ENCODE peak calls at places on chromosome 14, in nine cellular contexts. P is HAP-1; G is cardiac muscle cell; B is thoracic aorta; H is mammary epithelial cell; E is A549; S is fibroblast of lung; Y is Peyer's patch; N is CD8-positive, alpha-beta T cell. J is an unnamed sample.

GRCh38 chr14:75418779-75419768 is 8.7 kb upstream of the JDP2 start:
- DNase-seq in G (peak; percentile 71), S (no peak), N (no peak), P (peak; percentile 76), B (no peak), H (no peak), Y (peak; percentile 43), E (no peak), J (no peak)

GRCh38 chr14:100155049-100155621 is 4.3 kb downstream of the DEGS2 start:
- DNase-seq in P (peak; percentile 64), E (peak; percentile 62), G (peak; percentile 24), N (no peak), H (no peak), B (no peak), S (no peak), Y (no peak), J (no peak)

GRCh38 chr14:98819132-98819866 is 452.7 kb downstream of the BCL11B start:
- DNase-seq in S (no peak), H (no peak), Y (no peak), G (no peak), P (no peak), N (no peak), B (no peak), E (no peak), J (no peak)

GRCh38 chr14:74539503-74539902 is 45.9 kb downstream of the ISCA2 start:
- DNase-seq in B (no peak), P (no peak), E (no peak), S (no peak), G (no peak), H (no peak), N (no peak), Y (no peak), J (peak; percentile 35)

GRCh38 chr14:101019974-101020710 is 116.6 kb upstream of the RTL1 start:
- DNase-seq in N (no peak), P (no peak), Y (no peak), S (no peak), E (no peak), B (no peak), G (no peak), H (no peak), J (no peak)

GRCh38 chr14:24150567-24150966 is 3.3 kb downstream of the RNF31 start:
- DNase-seq in S (no peak), G (no peak), P (no peak), Y (no peak), N (no peak), E (no peak), B (no peak), H (no peak), J (no peak)

GRCh38 chr14:68412505-68413496 is 380.1 kb downstream of the ZFP36L1 start:
- DNase-seq in S (peak; percentile 34), B (no peak), P (no peak), N (no peak), Y (no peak), H (no peak), E (peak; percentile 8), G (no peak), J (no peak)

GRCh38 chr14:66468778-66469367 is 17.3 kb upstream of the CCDC196 start:
- DNase-seq in G (no peak), Y (no peak), P (no peak), B (no peak), H (no peak), E (no peak), N (no peak), S (no peak), J (no peak)

GRCh38 chr14:71338153-71338552 is 430.9 kb downstream of the PCNX1 start:
- DNase-seq in H (no peak), S (no peak), N (no peak), E (no peak), Y (no peak), B (no peak), G (no peak), P (no peak), J (no peak)

DNA sequence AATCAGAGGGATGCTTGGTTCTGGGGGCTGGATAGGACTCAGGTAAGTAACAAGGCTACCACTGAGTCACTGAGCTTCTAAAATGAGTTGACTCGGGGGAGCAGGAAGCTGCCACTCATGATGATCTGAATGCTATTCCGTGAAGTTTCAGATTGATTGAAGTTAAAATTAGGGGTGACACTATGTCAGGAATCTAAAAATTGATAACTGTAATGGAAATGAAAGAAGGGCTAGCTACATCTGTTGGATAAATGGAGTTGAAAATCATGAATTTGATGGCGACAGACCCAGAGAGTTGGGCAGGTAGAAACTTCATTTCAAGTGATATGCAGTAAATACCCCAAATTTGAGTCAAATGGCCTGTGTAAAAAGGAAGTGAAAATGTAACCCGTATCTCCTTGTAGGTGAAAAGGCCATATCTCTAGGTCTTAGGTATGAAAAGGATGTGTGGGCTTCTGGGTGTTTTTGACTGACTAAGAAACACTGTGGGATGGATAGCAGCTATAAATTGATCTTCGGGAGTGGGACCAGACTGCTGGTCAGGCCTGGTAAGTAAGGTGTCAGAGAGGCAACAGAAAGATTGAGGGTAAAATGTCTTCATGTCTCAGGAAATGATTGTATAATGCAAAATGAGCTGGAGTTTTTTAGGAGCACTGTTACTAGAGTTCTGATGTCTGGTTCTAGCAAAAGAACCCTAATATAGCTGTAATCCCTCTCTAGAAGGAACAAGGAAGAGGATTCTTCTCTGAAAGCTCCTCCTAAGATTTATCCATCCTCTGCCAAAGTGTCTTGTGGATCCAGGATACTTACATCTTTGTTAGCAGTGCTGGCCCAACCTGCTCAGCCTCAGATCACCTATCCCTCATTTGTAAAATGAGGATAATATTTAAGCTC is 57.3 kb downstream of the DAD1 start:
- DNase-seq in P (no peak), S (no peak), E (no peak), G (no peak), N (no peak), H (no peak), B (no peak), Y (no peak), J (no peak)
- H3K4me1 ChIP-seq in P (peaks cover 8% of the 10 kb centered on the region), S (peaks cover 1% of the 10 kb centered on the region), E (peaks cover 4% of the 10 kb centered on the region), G (peaks cover 8% of the 10 kb centered on the region), N (peaks cover 94% of the 10 kb centered on the region), H (peaks cover 4% of the 10 kb centered on the region), B (peaks cover 19% of the 10 kb centered on the region), Y (peaks cover 6% of the 10 kb centered on the region), J (no peaks in the 10 kb centered on the region)

GRCh38 chr14:104517867-104518266 is 61.7 kb upstream of the C14orf180 start:
- DNase-seq in P (no peak), B (no peak), E (no peak), Y (no peak), G (no peak), N (no peak), S (no peak), H (no peak), J (no peak)

GRCh38 chr14:104515059-104515810 is 64.3 kb upstream of the C14orf180 start:
- DNase-seq in B (no peak), E (no peak), S (no peak), H (no peak), G (no peak), N (no peak), Y (no peak), P (no peak), J (no peak)

GRCh38 chr14:104517426-104517825 is 62.1 kb upstream of the C14orf180 start:
- DNase-seq in G (no peak), Y (no peak), H (no peak), B (no peak), S (no peak), P (no peak), E (no peak), N (no peak), J (no peak)

GRCh38 chr14:104516906-104517305 is 62.7 kb upstream of the C14orf180 start:
- DNase-seq in S (no peak), P (no peak), N (no peak), H (no peak), G (no peak), B (no peak), Y (no peak), E (no peak), J (no peak)

GRCh38 chr14:104515811-104516780 is 63.5 kb upstream of the C14orf180 start:
- DNase-seq in Y (no peak), G (no peak), S (no peak), N (no peak), H (no peak), E (no peak), B (no peak), P (no peak), J (no peak)
- H3K9me3 ChIP-seq in Y (no peaks in the 10 kb centered on the region), G (no peaks in the 10 kb centered on the region), S (no peaks in the 10 kb centered on the region), N (no peaks in the 10 kb centered on the region), H (no peaks in the 10 kb centered on the region), E (peaks cover 19% of the 10 kb centered on the region), B (peaks cover 6% of the 10 kb centered on the region), P (no peaks in the 10 kb centered on the region), J (no peaks in the 10 kb centered on the region)

GRCh38 chr14:21107360-21107781 is 6.5 kb downstream of the TMEM253 start:
- DNase-seq in G (no peak), N (no peak), P (no peak), B (no peak), S (peak; percentile 46), Y (no peak), H (peak; percentile 44), E (no peak), J (no peak)

GRCh38 chr14:21104448-21105060 is 3.7 kb downstream of the TMEM253 start:
- DNase-seq in P (peak; percentile 87), Y (peak; percentile 78), G (peak; percentile 83), E (peak; percentile 69), S (peak; percentile 76), N (peak; percentile 29), B (no peak), H (peak; percentile 74), J (peak; percentile 88)

GRCh38 chr14:21106506-21107359 is 5.9 kb downstream of the TMEM253 start:
- DNase-seq in E (peak; percentile 78), B (no peak), S (peak; percentile 65), Y (peak; percentile 77), H (peak; percentile 67), N (peak; percentile 56), G (peak; percentile 82), P (peak; percentile 89), J (peak; percentile 89)

GRCh38 chr14:21105095-21105494 is 4.2 kb downstream of the TMEM253 start:
- DNase-seq in H (no peak), N (no peak), S (no peak), E (no peak), Y (no peak), G (no peak), B (no peak), P (no peak), J (no peak)

GRCh38 chr14:21106191-21106505 is 5.3 kb downstream of the TMEM253 start:
- DNase-seq in N (no peak), E (no peak), Y (no peak), S (no peak), H (peak; percentile 52), B (no peak), G (no peak), P (no peak), J (no peak)
- H3K4me1 ChIP-seq in N (peaks cover 13% of the 10 kb centered on the region), E (peaks cover 61% of the 10 kb centered on the region), Y (peaks cover 42% of the 10 kb centered on the region), S (peaks cover 14% of the 10 kb centered on the region), H (peaks cover 52% of the 10 kb centered on the region), B (peaks cover 34% of the 10 kb centered on the region), G (peaks cover 23% of the 10 kb centered on the region), P (peaks cover 34% of the 10 kb centered on the region), J (peaks cover 26% of the 10 kb centered on the region)

GRCh38 chr14:83883732-83884131 is 1646.2 kb upstream of the FLRT2 start:
- DNase-seq in S (no peak), Y (no peak), E (no peak), N (no peak), B (no peak), P (no peak), G (no peak), H (no peak), J (no peak)
- H3K9me3 ChIP-seq in S (no peaks in the 10 kb centered on the region), Y (no peaks in the 10 kb centered on the region), E (no peaks in the 10 kb centered on the region), N (no peaks in the 10 kb centered on the region), B (no peaks in the 10 kb centered on the region), P (no peaks in the 10 kb centered on the region), G (no peaks in the 10 kb centered on the region), H (peaks cover 6% of the 10 kb centered on the region), J (no peaks in the 10 kb centered on the region)

J was measured in psoas muscle.